ENCODE peak calls at places on chromosomes 2 and 18, in nine cellular contexts. S is cardiac septum; H is ureter; V is activated naive CD4-positive, alpha-beta T cell treated with anti-CD3 and anti-CD28 coated beads, Interleukin-2, amount 10 ng/mL, durations not matched to agents 7 days and 5 days; T is H7; Y is tibial artery; Q is right cardiac atrium; M is PC-3; O is activated CD4-positive, alpha-beta T cell treated with anti-CD3 and anti-CD28 coated beads, Interleukin-2, amount 10 ng/mL, durations not matched to agents 7 days and 5 days. C is an unnamed sample.

GRCh38 chr2:119415630-119416029 is 16.0 kb upstream of the TMEM37 start:
- DNase-seq in Q (no peak), Y (no peak), M (no peak), S (no peak), V (no peak), T (no peak), O (no peak), H (no peak), C (no peak)

GRCh38 chr2:201440182-201440581 is 11.1 kb downstream of the TRAK2 start:
- DNase-seq in Y (no peak), S (no peak), H (peak), T (no peak), Q (no peak), O (no peak), V (no peak), M (peak), C (no peak)

GRCh38 chr18:56517181-56517580 is 121.2 kb downstream of the TXNL1 start:
- DNase-seq in V (no peak), M (no peak), S (no peak), Q (no peak), H (no peak), T (no peak), Y (no peak), O (no peak), C (peak)

GRCh38 chr2:88060907-88061275 is 5.3 kb upstream of the KRCC1 start:
- DNase-seq in Y (no peak), T (no peak), S (no peak), H (no peak), V (no peak), Q (no peak), M (no peak), O (no peak), C (no peak)

GRCh38 chr2:200444530-200444929 is 65.3 kb downstream of the KCTD18 start:
- DNase-seq in S (no peak), O (no peak), Q (no peak), M (no peak), H (no peak), T (no peak), Y (no peak), V (no peak), C (no peak)

GRCh38 chr2:24019729-24020128 is 9.8 kb downstream of the MFSD2B start:
- DNase-seq in M (no peak), Q (no peak), S (no peak), O (no peak), T (no peak), V (no peak), H (no peak), Y (no peak), C (no peak)

GRCh38 chr2:37371979-37372378 is 27.5 kb downstream of the QPCT start:
- DNase-seq in Q (no peak), V (no peak), S (no peak), M (no peak), Y (no peak), O (no peak), T (no peak), H (no peak), C (no peak)

GRCh38 chr18:60162390-60162789 is 210.2 kb downstream of the MC4R start:
- DNase-seq in Y (no peak), O (no peak), V (no peak), H (no peak), M (no peak), S (no peak), Q (no peak), T (no peak), C (no peak)

GRCh38 chr2:137675584-137676327 is 288.5 kb upstream of the HNMT start:
- DNase-seq in T (no peak), H (no peak), V (no peak), Q (no peak), S (no peak), Y (no peak), M (peak), O (no peak), C (no peak)

GRCh38 chr2:18009891-18010290 is 131.4 kb downstream of the KCNS3 start:
- DNase-seq in S (no peak), T (no peak), V (no peak), Q (no peak), H (no peak), O (no peak), M (peak), Y (no peak), C (peak)

GRCh38 chr2:26519396-26519991 is 41.6 kb upstream of the OTOF start:
- DNase-seq in T (no peak), V (peak), S (no peak), O (peak), Q (no peak), M (no peak), H (no peak), Y (no peak), C (no peak)

GRCh38 chr18:73688851-73689659 is 458.6 kb downstream of the FBXO15 start:
- DNase-seq in T (peak), Q (peak), V (no peak), H (no peak), S (no peak), M (peak), O (no peak), Y (no peak), C (peak)

GRCh38 chr2:187187521-187187920 is 260.5 kb downstream of the CALCRL start:
- DNase-seq in S (no peak), H (no peak), T (no peak), V (no peak), Q (no peak), Y (no peak), O (no peak), M (no peak), C (no peak)

GRCh38 chr2:112181571-112182290 is 43.5 kb downstream of the FBLN7 start:
- DNase-seq in H (no peak), T (peak), S (no peak), M (no peak), Y (no peak), Q (no peak), V (peak), O (peak), C (no peak)

GRCh38 chr2:211228559-211228958 is 672.2 kb downstream of the CPS1 start:
- DNase-seq in H (no peak), M (no peak), S (no peak), Q (no peak), O (no peak), T (no peak), V (no peak), Y (no peak), C (no peak)

GRCh38 chr2:187594801-187595200 is 40.6 kb upstream of the TFPI start:
- DNase-seq in S (no peak), O (no peak), H (no peak), Y (no peak), V (no peak), Q (no peak), T (no peak), M (no peak), C (no peak)

GRCh38 chr2:33291278-33292013 is 185.0 kb upstream of the RASGRP3 start:
- DNase-seq in Q (no peak), S (no peak), H (no peak), M (peak), O (no peak), Y (no peak), V (no peak), T (no peak), C (peak)

GRCh38 chr2:118990757-118991545 is 49.0 kb downstream of the MARCO start:
- DNase-seq in Y (peak), O (no peak), S (no peak), T (no peak), V (no peak), Q (peak), M (no peak), H (peak), C (no peak)

GRCh38 chr2:149733936-149734685 is 146.5 kb upstream of the MMADHC start:
- DNase-seq in Y (no peak), M (peak), V (no peak), H (no peak), S (no peak), Q (no peak), O (no peak), T (no peak), C (no peak)

GRCh38 chr18:69257861-69258458 is 142.7 kb upstream of the DOK6 start:
- DNase-seq in T (no peak), S (no peak), O (no peak), Q (no peak), Y (no peak), H (no peak), V (no peak), M (peak), C (no peak)

GRCh38 chr2:121074322-121074932 is 210.6 kb downstream of the TFCP2L1 start:
- DNase-seq in M (no peak), Q (no peak), V (no peak), O (no peak), S (no peak), Y (no peak), H (no peak), T (peak), C (no peak)

GRCh38 chr18:75208836-75209128 is 157 bp downstream of the PTGR3 start:
- DNase-seq in M (no peak), T (no peak), Y (no peak), Q (no peak), S (no peak), H (peak), V (peak), O (peak), C (no peak)

GRCh38 chr2:201643216-201643651 is at the start of gene TMEM237:
- DNase-seq in O (no peak), S (no peak), V (peak), Y (peak), H (peak), M (peak), T (peak), Q (peak), C (peak)

GRCh38 chr18:9086015-9086414 is 16.5 kb upstream of the NDUFV2 start:
- DNase-seq in H (no peak), Q (no peak), Y (no peak), V (no peak), O (no peak), M (no peak), S (no peak), T (no peak), C (no peak)

GRCh38 chr2:44944102-44944951 is 2.8 kb downstream of the SIX3 start:
- DNase-seq in Y (no peak), Q (peak), S (no peak), H (no peak), M (no peak), T (peak), V (no peak), O (no peak), C (peak)

GRCh38 chr2:103009861-103010260 is 248.0 kb downstream of the TMEM182 start:
- DNase-seq in Y (no peak), O (no peak), H (no peak), T (no peak), Q (no peak), M (no peak), V (no peak), S (no peak), C (no peak)

GRCh38 chr2:134137182-134137595 is 116.7 kb upstream of the MGAT5 start:
- DNase-seq in O (peak), H (no peak), V (peak), T (no peak), M (peak), Y (no peak), S (peak), Q (no peak), C (peak)

GRCh38 chr2:119468154-119468955 is 36.7 kb downstream of the TMEM37 start:
- DNase-seq in S (peak), Y (no peak), Q (no peak), H (no peak), V (no peak), M (no peak), T (no peak), O (no peak), C (no peak)

C was measured in osteoblast.